ENCODE peak calls at places on chromosome 3, in ten cellular contexts. A, J, K, O, L, D, Q, S, F and N are unnamed samples.

GRCh38 chr3:188037116-188037718 is 116.7 kb upstream of the LPP start:
- DNase-seq in F (no peak), K (no peak), D (peak), Q (peak), L (no peak), J (no peak), O (peak), S (peak), A (peak), N (peak)

GRCh38 chr3:171195686-171196085 is 169.2 kb upstream of the SLC2A2 start:
- DNase-seq in F (no peak), L (no peak), O (no peak), K (no peak), D (peak), A (no peak), Q (no peak), S (no peak), J (no peak), N (no peak)

GRCh38 chr3:113151475-113152031 is 59.8 kb upstream of the BOC start:
- DNase-seq in S (peak), D (no peak), O (no peak), F (no peak), J (no peak), K (no peak), A (no peak), L (peak), Q (no peak), N (peak)

GRCh38 chr3:49500408-49501257 is 30.6 kb downstream of the DAG1 start:
- DNase-seq in J (peak), D (peak), F (no peak), L (peak), Q (no peak), S (peak), K (peak), O (peak), A (peak), N (peak)

GRCh38 chr3:124774841-124775402 is 44.7 kb downstream of the UMPS start:
- DNase-seq in O (no peak), S (no peak), K (no peak), A (no peak), L (no peak), J (no peak), Q (no peak), F (no peak), D (no peak), N (no peak)

GRCh38 chr3:102790742-102791141 is 355.9 kb downstream of the ZPLD1 start:
- DNase-seq in K (no peak), A (no peak), Q (no peak), J (peak), L (no peak), D (no peak), S (peak), F (no peak), O (no peak), N (no peak)

GRCh38 chr3:179324270-179324754 is 1.5 kb downstream of the ZNF639 start:
- DNase-seq in A (no peak), D (peak), F (no peak), L (no peak), S (peak), K (no peak), J (no peak), O (no peak), Q (no peak), N (no peak)

GRCh38 chr3:51891242-51892039 is 11.7 kb downstream of the IQCF1 start:
- DNase-seq in J (no peak), Q (no peak), L (no peak), A (no peak), D (no peak), S (no peak), O (no peak), F (no peak), K (no peak), N (no peak)

GRCh38 chr3:88725440-88725839 is 382.0 kb upstream of the EPHA3 start:
- DNase-seq in O (no peak), Q (no peak), F (no peak), A (no peak), D (no peak), J (no peak), S (no peak), K (no peak), L (no peak), N (no peak)

GRCh38 chr3:42654331-42655201 is 1.1 kb downstream of the ZBTB47 start:
- DNase-seq in A (peak), F (no peak), Q (peak), K (no peak), S (peak), O (peak), J (no peak), D (peak), L (peak), N (peak)

GRCh38 chr3:147356909-147357733 is 49.2 kb downstream of the ZIC4 start:
- DNase-seq in D (no peak), F (no peak), O (no peak), A (no peak), J (no peak), L (no peak), S (no peak), K (no peak), Q (peak), N (no peak)
- TF ChIP-seq CTCF in D (peak), F (no peak), O (no peak), A (no peak), J (no peak), L (no peak), S (peak), K (no peak), Q (peak), N (no peak)

GRCh38 chr3:38226273-38226672 is 39.3 kb upstream of the SLC22A13 start:
- DNase-seq in K (no peak), Q (no peak), S (peak), L (no peak), D (no peak), F (no peak), J (no peak), A (no peak), O (no peak), N (no peak)

GRCh38 chr3:38229036-38229435 is 36.6 kb upstream of the SLC22A13 start:
- DNase-seq in O (no peak), L (no peak), F (no peak), Q (no peak), K (no peak), D (peak), J (no peak), S (peak), A (no peak), N (no peak)

GRCh38 chr3:38232701-38233100 is 32.9 kb upstream of the SLC22A13 start:
- DNase-seq in K (no peak), Q (no peak), L (no peak), J (no peak), D (no peak), A (no peak), O (no peak), F (peak), S (no peak), N (no peak)

GRCh38 chr3:38224357-38224756 is 41.3 kb upstream of the SLC22A13 start:
- DNase-seq in L (no peak), F (no peak), D (no peak), O (no peak), K (no peak), S (no peak), Q (no peak), A (no peak), J (no peak), N (no peak)

DNA sequence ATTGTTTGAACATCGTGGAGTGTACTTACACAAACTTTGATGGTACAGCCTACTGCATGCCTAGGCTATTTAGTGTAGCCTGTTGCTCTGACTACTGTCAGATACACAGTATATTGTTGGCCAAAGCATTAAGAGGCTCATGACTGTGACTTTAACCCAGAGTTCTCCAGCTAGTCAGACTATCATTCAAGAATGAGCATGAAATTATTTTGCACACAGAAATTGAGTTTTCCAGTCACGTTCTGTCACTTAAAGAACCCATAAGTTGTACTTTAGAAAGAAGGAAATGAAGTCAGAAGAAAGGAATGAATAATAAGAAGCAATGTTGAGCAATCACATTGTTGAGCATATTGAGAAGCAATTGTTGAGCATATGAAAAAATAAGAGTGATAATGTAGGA is 37.6 kb upstream of the SLC22A13 start:
- DNase-seq in S (peak), O (no peak), A (no peak), F (no peak), K (no peak), Q (no peak), D (peak), L (no peak), J (no peak), N (no peak)
- H3K4me3 ChIP-seq in S (no peak), O (no peak), A (no peak), F (no peak), K (no peak), Q (no peak), D (no peak), L (no peak), J (no peak), N (no peak)

DNA sequence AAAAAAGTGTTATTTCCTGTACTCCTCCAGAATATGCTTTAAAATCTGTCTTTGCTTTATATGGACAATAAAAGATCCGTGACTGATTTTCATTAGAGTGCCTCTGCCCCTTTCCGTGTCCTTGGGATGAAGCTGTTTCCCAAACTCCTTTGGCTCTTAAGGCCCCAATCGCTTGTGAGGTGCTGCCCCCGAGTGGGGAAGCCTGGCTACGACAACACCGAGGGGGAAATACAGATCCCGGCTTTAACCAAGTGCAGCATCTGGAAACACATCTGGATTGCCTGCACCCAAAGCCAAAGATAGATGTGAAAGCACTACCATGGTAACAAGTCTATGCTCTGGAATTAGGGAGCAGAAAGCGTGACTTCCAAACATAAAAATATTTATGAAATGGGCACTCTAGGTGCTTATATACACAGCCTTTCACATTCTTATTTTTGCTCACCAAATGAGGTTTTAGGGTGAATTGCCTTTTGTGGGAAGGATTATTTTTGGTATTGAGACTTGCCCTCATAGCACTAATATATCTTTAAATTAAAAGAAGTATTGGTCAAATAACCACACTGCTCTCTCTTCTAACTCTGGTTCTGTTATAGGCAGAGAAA is 40.6 kb upstream of the ADCY5 start:
- DNase-seq in D (peak), S (peak), J (peak), L (peak), K (peak), A (peak), Q (peak), O (peak), F (no peak), N (peak)
- TF ChIP-seq CTCF in D (peak), S (peak), J (peak), L (peak), K (peak), A (peak), Q (peak), O (peak), F (peak), N (peak)

DNA sequence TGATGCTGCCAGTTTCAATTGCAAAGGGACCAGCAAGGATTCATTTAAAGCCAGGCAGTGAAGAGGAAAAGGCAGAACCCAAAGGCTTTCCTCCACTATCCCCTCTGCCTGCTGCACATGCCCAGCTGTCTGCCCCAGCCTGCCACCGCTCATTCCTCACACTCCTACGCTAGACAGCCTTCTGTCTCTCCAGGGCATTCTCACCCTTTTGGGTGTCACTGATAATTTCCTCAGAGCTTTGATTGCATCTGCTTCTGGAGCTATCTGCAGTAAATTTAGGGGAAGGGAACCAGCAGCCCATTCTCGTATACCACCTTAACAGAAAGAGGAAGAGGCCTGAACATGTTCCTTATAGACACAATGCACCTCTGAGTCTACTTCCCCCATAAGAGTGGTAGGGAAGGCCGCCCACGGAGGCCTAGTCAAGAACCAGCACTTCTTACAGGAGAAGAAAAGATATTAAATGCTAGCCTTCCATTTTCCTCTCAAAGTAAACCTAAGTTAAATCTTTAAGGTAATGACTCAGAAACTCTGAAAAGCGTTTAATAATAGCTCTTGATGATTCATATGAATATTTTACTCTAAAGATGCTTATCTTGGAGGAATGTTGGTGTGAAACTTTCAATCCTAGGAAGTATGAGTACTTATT is 20.9 kb downstream of the NUDT16 start:
- DNase-seq in D (peak), J (peak), S (peak), K (peak), F (no peak), A (no peak), L (no peak), Q (no peak), O (no peak), N (no peak)
- H3K4me3 ChIP-seq in D (no peak), J (no peak), S (no peak), K (no peak), F (no peak), A (no peak), L (no peak), Q (no peak), O (no peak), N (no peak)

GRCh38 chr3:150372320-150373118 is 35.6 kb upstream of the TSC22D2 start:
- DNase-seq in S (peak), K (no peak), Q (no peak), O (no peak), L (no peak), F (no peak), J (no peak), A (no peak), D (no peak), N (no peak)
- TF ChIP-seq CTCF in S (peak), K (no peak), Q (no peak), O (no peak), L (no peak), F (peak), J (no peak), A (peak), D (peak), N (no peak)

DNA sequence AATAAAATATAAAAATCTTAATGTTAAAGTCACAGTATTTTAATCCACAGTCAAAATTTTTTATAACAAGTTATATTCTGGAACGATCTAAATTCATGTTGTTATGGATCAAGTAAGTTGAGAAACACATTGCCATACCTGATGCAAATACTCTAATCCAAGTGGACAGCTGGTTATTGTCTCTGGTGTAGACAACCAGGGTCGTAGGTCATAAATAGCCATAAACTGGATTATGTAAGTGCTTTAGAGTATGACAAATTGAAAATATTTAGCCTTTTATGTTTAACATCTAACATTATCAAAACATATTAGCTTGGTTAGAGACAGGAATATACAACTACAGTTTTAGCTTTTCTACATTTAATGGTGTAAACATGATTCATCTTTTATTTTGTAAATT is 53.0 kb downstream of the PLSCR2 start:
- DNase-seq in Q (no peak), D (no peak), K (no peak), J (no peak), S (no peak), O (no peak), A (no peak), F (no peak), L (no peak), N (no peak)
- H3K4me3 ChIP-seq in Q (no peak), D (no peak), K (no peak), J (no peak), S (no peak), O (no peak), A (no peak), F (no peak), L (no peak), N (no peak)

DNA sequence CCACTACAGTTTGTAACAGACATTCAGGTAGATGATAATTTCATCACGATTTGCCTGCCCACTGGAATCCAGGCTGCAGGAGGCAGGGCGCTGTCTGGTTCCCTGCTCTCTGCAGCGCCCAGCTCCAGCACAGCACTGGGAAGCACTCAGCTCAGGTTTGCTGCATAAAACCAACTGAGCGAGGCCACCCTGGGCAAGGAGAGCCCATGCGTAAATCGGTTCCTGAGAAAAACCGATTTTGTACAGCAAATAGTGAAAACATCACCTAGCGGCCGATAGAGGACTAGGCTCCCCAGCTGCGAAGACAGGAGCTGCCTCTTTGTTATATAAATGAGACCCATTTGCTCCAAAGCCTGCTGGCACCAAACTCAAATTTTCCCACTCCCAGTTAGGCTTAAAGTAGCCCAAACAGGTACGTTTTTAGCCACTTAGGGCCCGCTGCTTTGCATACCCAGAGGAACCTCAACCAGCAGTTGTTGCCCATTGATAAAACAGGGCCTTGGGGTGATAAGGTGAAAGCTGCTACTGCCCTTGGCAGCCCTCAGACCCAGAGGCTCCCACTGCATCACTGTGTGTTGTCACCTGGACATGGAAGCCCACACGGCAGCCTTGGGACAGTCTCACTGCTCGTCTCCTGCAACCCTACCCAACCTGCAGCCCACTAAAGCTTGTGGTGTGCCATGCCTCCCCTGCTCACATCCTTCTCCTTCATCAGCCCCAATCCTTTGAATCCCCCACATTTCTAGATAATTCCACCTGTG is 47.5 kb downstream of the ALDH1L1 start:
- DNase-seq in D (peak), A (peak), J (no peak), F (no peak), S (no peak), O (no peak), Q (peak), K (no peak), L (peak), N (peak)
- TF ChIP-seq CTCF in D (peak), A (no peak), J (peak), F (peak), S (peak), O (no peak), Q (peak), K (no peak), L (no peak), N (no peak)